ENCODE peak calls at places on chromosomes 7 and 10, in ten cellular contexts. One of them, this sample, is unnamed.
A peak's percentile ranks its signal among the peaks of the same experiment; 100 is the strongest.

GRCh38 chr7:21690717-21691116 is 147.9 kb downstream of the DNAH11 start:
- DNase-seq in NCI-H1092: no peak
- DNase-seq in stimulated activated CD4-positive, alpha-beta T cell treated with anti-CD3 and anti-CD28 coated beads, Interleukin-12 subunit alpha, Interleukin-12 subunit beta, amount 100 ng/mL, for 4 hours: no peak
- DNase-seq in CD8-positive, alpha-beta T cell: no peak
- DNase-seq in T-helper 2 cell: no peak
- DNase-seq in kidney epithelial cell: no peak
- DNase-seq in dermis microvascular lymphatic vessel endothelial cell: no peak
- DNase-seq in ureter: no peak
- DNase-seq in hypothalamus: no peak
- DNase-seq in mesothelial cell of epicardium: no peak
- DNase-seq in this sample: peak; percentile 17

GRCh38 chr7:41817386-41817785 is 114.5 kb upstream of the INHBA start:
- DNase-seq in NCI-H1092: no peak
- DNase-seq in stimulated activated CD4-positive, alpha-beta T cell treated with anti-CD3 and anti-CD28 coated beads, Interleukin-12 subunit alpha, Interleukin-12 subunit beta, amount 100 ng/mL, for 4 hours: no peak
- DNase-seq in CD8-positive, alpha-beta T cell: no peak
- DNase-seq in T-helper 2 cell: no peak
- DNase-seq in kidney epithelial cell: peak; percentile 9
- DNase-seq in dermis microvascular lymphatic vessel endothelial cell: no peak
- DNase-seq in ureter: no peak
- DNase-seq in hypothalamus: no peak
- DNase-seq in mesothelial cell of epicardium: no peak
- DNase-seq in this sample: no peak

GRCh38 chr7:117088623-117089199 is 135.4 kb downstream of the ST7 start:
- DNase-seq in NCI-H1092: no peak
- DNase-seq in stimulated activated CD4-positive, alpha-beta T cell treated with anti-CD3 and anti-CD28 coated beads, Interleukin-12 subunit alpha, Interleukin-12 subunit beta, amount 100 ng/mL, for 4 hours: no peak
- DNase-seq in CD8-positive, alpha-beta T cell: no peak
- DNase-seq in T-helper 2 cell: no peak
- DNase-seq in kidney epithelial cell: no peak
- DNase-seq in dermis microvascular lymphatic vessel endothelial cell: no peak
- DNase-seq in ureter: no peak
- DNase-seq in hypothalamus: no peak
- DNase-seq in mesothelial cell of epicardium: no peak
- DNase-seq in this sample: no peak

GRCh38 chr7:132049462-132050304 is 493.3 kb upstream of the PODXL start:
- DNase-seq in NCI-H1092: peak; percentile 14
- DNase-seq in stimulated activated CD4-positive, alpha-beta T cell treated with anti-CD3 and anti-CD28 coated beads, Interleukin-12 subunit alpha, Interleukin-12 subunit beta, amount 100 ng/mL, for 4 hours: peak; percentile 6
- DNase-seq in CD8-positive, alpha-beta T cell: peak; percentile 22
- DNase-seq in T-helper 2 cell: no peak
- DNase-seq in kidney epithelial cell: no peak
- DNase-seq in dermis microvascular lymphatic vessel endothelial cell: peak; percentile 43
- DNase-seq in ureter: no peak
- DNase-seq in hypothalamus: no peak
- DNase-seq in mesothelial cell of epicardium: no peak
- DNase-seq in this sample: no peak

GRCh38 chr7:48074231-48074654 is 14.8 kb upstream of the UPP1 start:
- DNase-seq in NCI-H1092: no peak
- DNase-seq in stimulated activated CD4-positive, alpha-beta T cell treated with anti-CD3 and anti-CD28 coated beads, Interleukin-12 subunit alpha, Interleukin-12 subunit beta, amount 100 ng/mL, for 4 hours: no peak
- DNase-seq in CD8-positive, alpha-beta T cell: no peak
- DNase-seq in T-helper 2 cell: no peak
- DNase-seq in kidney epithelial cell: no peak
- DNase-seq in dermis microvascular lymphatic vessel endothelial cell: no peak
- DNase-seq in ureter: no peak
- DNase-seq in hypothalamus: no peak
- DNase-seq in mesothelial cell of epicardium: no peak
- DNase-seq in this sample: peak; percentile 8

GRCh38 chr10:98364432-98365102 is 50.4 kb downstream of the PYROXD2 start:
- DNase-seq in NCI-H1092: no peak
- DNase-seq in stimulated activated CD4-positive, alpha-beta T cell treated with anti-CD3 and anti-CD28 coated beads, Interleukin-12 subunit alpha, Interleukin-12 subunit beta, amount 100 ng/mL, for 4 hours: no peak
- DNase-seq in CD8-positive, alpha-beta T cell: no peak
- DNase-seq in T-helper 2 cell: no peak
- DNase-seq in kidney epithelial cell: no peak
- DNase-seq in dermis microvascular lymphatic vessel endothelial cell: no peak
- DNase-seq in ureter: no peak
- DNase-seq in hypothalamus: no peak
- DNase-seq in mesothelial cell of epicardium: no peak
- DNase-seq in this sample: no peak

GRCh38 chr7:78024591-78024990 is 226.0 kb downstream of the PHTF2 start:
- DNase-seq in NCI-H1092: no peak
- DNase-seq in stimulated activated CD4-positive, alpha-beta T cell treated with anti-CD3 and anti-CD28 coated beads, Interleukin-12 subunit alpha, Interleukin-12 subunit beta, amount 100 ng/mL, for 4 hours: no peak
- DNase-seq in CD8-positive, alpha-beta T cell: no peak
- DNase-seq in T-helper 2 cell: no peak
- DNase-seq in kidney epithelial cell: no peak
- DNase-seq in dermis microvascular lymphatic vessel endothelial cell: no peak
- DNase-seq in ureter: no peak
- DNase-seq in hypothalamus: no peak
- DNase-seq in mesothelial cell of epicardium: no peak
- DNase-seq in this sample: no peak

GRCh38 chr10:100413206-100413605 is 49.6 kb upstream of the WNT8B start:
- DNase-seq in NCI-H1092: no peak
- DNase-seq in stimulated activated CD4-positive, alpha-beta T cell treated with anti-CD3 and anti-CD28 coated beads, Interleukin-12 subunit alpha, Interleukin-12 subunit beta, amount 100 ng/mL, for 4 hours: no peak
- DNase-seq in CD8-positive, alpha-beta T cell: no peak
- DNase-seq in T-helper 2 cell: no peak
- DNase-seq in kidney epithelial cell: no peak
- DNase-seq in dermis microvascular lymphatic vessel endothelial cell: no peak
- DNase-seq in ureter: no peak
- DNase-seq in hypothalamus: no peak
- DNase-seq in mesothelial cell of epicardium: no peak
- DNase-seq in this sample: no peak

GRCh38 chr7:131057015-131057518 is 270.6 kb upstream of the MKLN1 start:
- DNase-seq in NCI-H1092: no peak
- DNase-seq in stimulated activated CD4-positive, alpha-beta T cell treated with anti-CD3 and anti-CD28 coated beads, Interleukin-12 subunit alpha, Interleukin-12 subunit beta, amount 100 ng/mL, for 4 hours: no peak
- DNase-seq in CD8-positive, alpha-beta T cell: no peak
- DNase-seq in T-helper 2 cell: peak; percentile 66
- DNase-seq in kidney epithelial cell: peak; percentile 23
- DNase-seq in dermis microvascular lymphatic vessel endothelial cell: peak; percentile 79
- DNase-seq in ureter: no peak
- DNase-seq in hypothalamus: no peak
- DNase-seq in mesothelial cell of epicardium: no peak
- DNase-seq in this sample: no peak

GRCh38 chr7:818031-818699 is 14.1 kb upstream of the SUN1 start:
- DNase-seq in NCI-H1092: no peak
- DNase-seq in stimulated activated CD4-positive, alpha-beta T cell treated with anti-CD3 and anti-CD28 coated beads, Interleukin-12 subunit alpha, Interleukin-12 subunit beta, amount 100 ng/mL, for 4 hours: no peak
- DNase-seq in CD8-positive, alpha-beta T cell: no peak
- DNase-seq in T-helper 2 cell: no peak
- DNase-seq in kidney epithelial cell: no peak
- DNase-seq in dermis microvascular lymphatic vessel endothelial cell: peak; percentile 57
- DNase-seq in ureter: no peak
- DNase-seq in hypothalamus: no peak
- DNase-seq in mesothelial cell of epicardium: no peak
- DNase-seq in this sample: no peak

GRCh38 chr10:586151-586550 is 103.3 kb downstream of the DIP2C start:
- DNase-seq in NCI-H1092: no peak
- DNase-seq in stimulated activated CD4-positive, alpha-beta T cell treated with anti-CD3 and anti-CD28 coated beads, Interleukin-12 subunit alpha, Interleukin-12 subunit beta, amount 100 ng/mL, for 4 hours: no peak
- DNase-seq in CD8-positive, alpha-beta T cell: no peak
- DNase-seq in T-helper 2 cell: no peak
- DNase-seq in kidney epithelial cell: no peak
- DNase-seq in dermis microvascular lymphatic vessel endothelial cell: no peak
- DNase-seq in ureter: no peak
- DNase-seq in hypothalamus: no peak
- DNase-seq in mesothelial cell of epicardium: no peak
- DNase-seq in this sample: peak; percentile 34

GRCh38 chr10:3764626-3765375 is 20.2 kb downstream of the KLF6 start:
- DNase-seq in NCI-H1092: no peak
- DNase-seq in stimulated activated CD4-positive, alpha-beta T cell treated with anti-CD3 and anti-CD28 coated beads, Interleukin-12 subunit alpha, Interleukin-12 subunit beta, amount 100 ng/mL, for 4 hours: no peak
- DNase-seq in CD8-positive, alpha-beta T cell: no peak
- DNase-seq in T-helper 2 cell: no peak
- DNase-seq in kidney epithelial cell: no peak
- DNase-seq in dermis microvascular lymphatic vessel endothelial cell: no peak
- DNase-seq in ureter: no peak
- DNase-seq in hypothalamus: no peak
- DNase-seq in mesothelial cell of epicardium: no peak
- DNase-seq in this sample: no peak

GRCh38 chr7:131148708-131149428 is 178.8 kb upstream of the MKLN1 start:
- DNase-seq in NCI-H1092: no peak
- DNase-seq in stimulated activated CD4-positive, alpha-beta T cell treated with anti-CD3 and anti-CD28 coated beads, Interleukin-12 subunit alpha, Interleukin-12 subunit beta, amount 100 ng/mL, for 4 hours: no peak
- DNase-seq in CD8-positive, alpha-beta T cell: no peak
- DNase-seq in T-helper 2 cell: no peak
- DNase-seq in kidney epithelial cell: no peak
- DNase-seq in dermis microvascular lymphatic vessel endothelial cell: no peak
- DNase-seq in ureter: no peak
- DNase-seq in hypothalamus: no peak
- DNase-seq in mesothelial cell of epicardium: no peak
- DNase-seq in this sample: no peak

GRCh38 chr10:29022513-29022912 is 266.4 kb upstream of the LYZL1 start:
- DNase-seq in NCI-H1092: peak; percentile 18
- DNase-seq in stimulated activated CD4-positive, alpha-beta T cell treated with anti-CD3 and anti-CD28 coated beads, Interleukin-12 subunit alpha, Interleukin-12 subunit beta, amount 100 ng/mL, for 4 hours: no peak
- DNase-seq in CD8-positive, alpha-beta T cell: no peak
- DNase-seq in T-helper 2 cell: no peak
- DNase-seq in kidney epithelial cell: no peak
- DNase-seq in dermis microvascular lymphatic vessel endothelial cell: no peak
- DNase-seq in ureter: no peak
- DNase-seq in hypothalamus: no peak
- DNase-seq in mesothelial cell of epicardium: no peak
- DNase-seq in this sample: no peak

GRCh38 chr10:116947838-116948529 is 57.0 kb downstream of the SHTN1 start:
- DNase-seq in NCI-H1092: no peak
- DNase-seq in stimulated activated CD4-positive, alpha-beta T cell treated with anti-CD3 and anti-CD28 coated beads, Interleukin-12 subunit alpha, Interleukin-12 subunit beta, amount 100 ng/mL, for 4 hours: no peak
- DNase-seq in CD8-positive, alpha-beta T cell: no peak
- DNase-seq in T-helper 2 cell: no peak
- DNase-seq in kidney epithelial cell: peak; percentile 28
- DNase-seq in dermis microvascular lymphatic vessel endothelial cell: peak; percentile 91
- DNase-seq in ureter: no peak
- DNase-seq in hypothalamus: no peak
- DNase-seq in mesothelial cell of epicardium: no peak
- DNase-seq in this sample: no peak

GRCh38 chr10:6838118-6838517 is 258.0 kb upstream of the PRKCQ start:
- DNase-seq in NCI-H1092: no peak
- DNase-seq in stimulated activated CD4-positive, alpha-beta T cell treated with anti-CD3 and anti-CD28 coated beads, Interleukin-12 subunit alpha, Interleukin-12 subunit beta, amount 100 ng/mL, for 4 hours: no peak
- DNase-seq in CD8-positive, alpha-beta T cell: no peak
- DNase-seq in T-helper 2 cell: no peak
- DNase-seq in kidney epithelial cell: no peak
- DNase-seq in dermis microvascular lymphatic vessel endothelial cell: no peak
- DNase-seq in ureter: no peak
- DNase-seq in hypothalamus: no peak
- DNase-seq in mesothelial cell of epicardium: no peak
- DNase-seq in this sample: peak; percentile 16

GRCh38 chr7:380724-381210 is 90.8 kb downstream of the FOXL3 start:
- DNase-seq in NCI-H1092: no peak
- DNase-seq in stimulated activated CD4-positive, alpha-beta T cell treated with anti-CD3 and anti-CD28 coated beads, Interleukin-12 subunit alpha, Interleukin-12 subunit beta, amount 100 ng/mL, for 4 hours: no peak
- DNase-seq in CD8-positive, alpha-beta T cell: peak; percentile 9
- DNase-seq in T-helper 2 cell: no peak
- DNase-seq in kidney epithelial cell: no peak
- DNase-seq in dermis microvascular lymphatic vessel endothelial cell: no peak
- DNase-seq in ureter: peak; percentile 38
- DNase-seq in hypothalamus: no peak
- DNase-seq in mesothelial cell of epicardium: no peak
- DNase-seq in this sample: no peak

GRCh38 chr7:142375710-142376313 is 118.0 kb upstream of the PRSS58 start:
- DNase-seq in NCI-H1092: no peak
- DNase-seq in stimulated activated CD4-positive, alpha-beta T cell treated with anti-CD3 and anti-CD28 coated beads, Interleukin-12 subunit alpha, Interleukin-12 subunit beta, amount 100 ng/mL, for 4 hours: no peak
- DNase-seq in CD8-positive, alpha-beta T cell: no peak
- DNase-seq in T-helper 2 cell: no peak
- DNase-seq in kidney epithelial cell: peak; percentile 18
- DNase-seq in dermis microvascular lymphatic vessel endothelial cell: peak; percentile 34
- DNase-seq in ureter: no peak
- DNase-seq in hypothalamus: no peak
- DNase-seq in mesothelial cell of epicardium: no peak
- DNase-seq in this sample: no peak

GRCh38 chr7:26375604-26376207 is 84.0 kb downstream of the SNX10 start:
- DNase-seq in NCI-H1092: peak; percentile 79
- DNase-seq in stimulated activated CD4-positive, alpha-beta T cell treated with anti-CD3 and anti-CD28 coated beads, Interleukin-12 subunit alpha, Interleukin-12 subunit beta, amount 100 ng/mL, for 4 hours: no peak
- DNase-seq in CD8-positive, alpha-beta T cell: no peak
- DNase-seq in T-helper 2 cell: no peak
- DNase-seq in kidney epithelial cell: no peak
- DNase-seq in dermis microvascular lymphatic vessel endothelial cell: no peak
- DNase-seq in ureter: no peak
- DNase-seq in hypothalamus: no peak
- DNase-seq in mesothelial cell of epicardium: no peak
- DNase-seq in this sample: peak; percentile 74

GRCh38 chr10:106175760-106176377 is 988.6 kb downstream of the SORCS1 start:
- DNase-seq in NCI-H1092: no peak
- DNase-seq in stimulated activated CD4-positive, alpha-beta T cell treated with anti-CD3 and anti-CD28 coated beads, Interleukin-12 subunit alpha, Interleukin-12 subunit beta, amount 100 ng/mL, for 4 hours: no peak
- DNase-seq in CD8-positive, alpha-beta T cell: no peak
- DNase-seq in T-helper 2 cell: no peak
- DNase-seq in kidney epithelial cell: no peak
- DNase-seq in dermis microvascular lymphatic vessel endothelial cell: no peak
- DNase-seq in ureter: no peak
- DNase-seq in hypothalamus: no peak
- DNase-seq in mesothelial cell of epicardium: no peak
- DNase-seq in this sample: no peak

GRCh38 chr10:92087750-92088395 is 164.3 kb downstream of the BTAF1 start:
- DNase-seq in NCI-H1092: peak; percentile 55
- DNase-seq in stimulated activated CD4-positive, alpha-beta T cell treated with anti-CD3 and anti-CD28 coated beads, Interleukin-12 subunit alpha, Interleukin-12 subunit beta, amount 100 ng/mL, for 4 hours: peak; percentile 24
- DNase-seq in CD8-positive, alpha-beta T cell: peak; percentile 38
- DNase-seq in T-helper 2 cell: peak; percentile 7
- DNase-seq in kidney epithelial cell: peak; percentile 37
- DNase-seq in dermis microvascular lymphatic vessel endothelial cell: peak; percentile 90
- DNase-seq in ureter: peak; percentile 67
- DNase-seq in hypothalamus: peak; percentile 40
- DNase-seq in mesothelial cell of epicardium: no peak
- DNase-seq in this sample: peak; percentile 95

GRCh38 chr7:7761974-7762769 is 43.8 kb upstream of the RPA3 start:
- DNase-seq in NCI-H1092: no peak
- DNase-seq in stimulated activated CD4-positive, alpha-beta T cell treated with anti-CD3 and anti-CD28 coated beads, Interleukin-12 subunit alpha, Interleukin-12 subunit beta, amount 100 ng/mL, for 4 hours: no peak
- DNase-seq in CD8-positive, alpha-beta T cell: peak; percentile 14
- DNase-seq in T-helper 2 cell: peak; percentile 31
- DNase-seq in kidney epithelial cell: no peak
- DNase-seq in dermis microvascular lymphatic vessel endothelial cell: peak; percentile 21
- DNase-seq in ureter: no peak
- DNase-seq in hypothalamus: no peak
- DNase-seq in mesothelial cell of epicardium: no peak
- DNase-seq in this sample: no peak

GRCh38 chr10:46233101-46233500 is 53.7 kb upstream of the ANTXRL start:
- DNase-seq in NCI-H1092: no peak
- DNase-seq in stimulated activated CD4-positive, alpha-beta T cell treated with anti-CD3 and anti-CD28 coated beads, Interleukin-12 subunit alpha, Interleukin-12 subunit beta, amount 100 ng/mL, for 4 hours: no peak
- DNase-seq in CD8-positive, alpha-beta T cell: peak; percentile 9
- DNase-seq in T-helper 2 cell: no peak
- DNase-seq in kidney epithelial cell: no peak
- DNase-seq in dermis microvascular lymphatic vessel endothelial cell: no peak
- DNase-seq in ureter: peak; percentile 13
- DNase-seq in hypothalamus: no peak
- DNase-seq in mesothelial cell of epicardium: no peak
- DNase-seq in this sample: no peak

GRCh38 chr7:152419473-152420429 is 16.1 kb downstream of the KMT2C start:
- DNase-seq in NCI-H1092: no peak
- DNase-seq in stimulated activated CD4-positive, alpha-beta T cell treated with anti-CD3 and anti-CD28 coated beads, Interleukin-12 subunit alpha, Interleukin-12 subunit beta, amount 100 ng/mL, for 4 hours: no peak
- DNase-seq in CD8-positive, alpha-beta T cell: no peak
- DNase-seq in T-helper 2 cell: no peak
- DNase-seq in kidney epithelial cell: no peak
- DNase-seq in dermis microvascular lymphatic vessel endothelial cell: no peak
- DNase-seq in ureter: no peak
- DNase-seq in hypothalamus: no peak
- DNase-seq in mesothelial cell of epicardium: no peak
- DNase-seq in this sample: no peak

GRCh38 chr7:47336178-47337020 is 245.5 kb downstream of the TNS3 start:
- DNase-seq in NCI-H1092: no peak
- DNase-seq in stimulated activated CD4-positive, alpha-beta T cell treated with anti-CD3 and anti-CD28 coated beads, Interleukin-12 subunit alpha, Interleukin-12 subunit beta, amount 100 ng/mL, for 4 hours: no peak
- DNase-seq in CD8-positive, alpha-beta T cell: no peak
- DNase-seq in T-helper 2 cell: no peak
- DNase-seq in kidney epithelial cell: no peak
- DNase-seq in dermis microvascular lymphatic vessel endothelial cell: no peak
- DNase-seq in ureter: peak; percentile 57
- DNase-seq in hypothalamus: peak; percentile 19
- DNase-seq in mesothelial cell of epicardium: no peak
- DNase-seq in this sample: peak; percentile 95

This sample was measured in cerebellar cortex.